ENCODE peak calls at places on chromosome 19, in nine cellular contexts. Z is GM10248; J is fibroblast of the conjunctiva; Y is T-cell; D is T47D; Q is COR-L47; A is astrocyte of the hippocampus; L is activated T-cell treated with anti-CD3 and anti-CD28 coated beads, Interleukin-2, amount 50 U/mL, for 72 hours; I is epithelial cell of esophagus. U is an unnamed sample.

GRCh38 chr19:13880059-13880672 is 3.2 kb downstream of the NANOS3 start:
- DNase-seq in Z (peak), J (peak), Y (peak), D (peak), Q (peak), A (peak), L (peak), I (peak), U (peak)

GRCh38 chr19:57267294-57267693 is 13.0 kb upstream of the ZNF460 start:
- DNase-seq in Z (peak), J (no peak), Y (no peak), D (no peak), Q (no peak), A (peak), L (no peak), I (no peak), U (no peak)

GRCh38 chr19:38196948-38197656 is 26.9 kb downstream of the DPF1 start:
- DNase-seq in Z (no peak), J (no peak), Y (no peak), D (no peak), Q (no peak), A (no peak), L (no peak), I (no peak), U (no peak)

GRCh38 chr19:3554254-3555083 is 2.9 kb downstream of the MFSD12 start:
- DNase-seq in Z (no peak), J (no peak), Y (peak), D (no peak), Q (no peak), A (no peak), L (peak), I (no peak), U (no peak)

GRCh38 chr19:10961763-10962536 is 1.1 kb downstream of the SMARCA4 start:
- DNase-seq in Z (no peak), J (no peak), Y (no peak), D (no peak), Q (no peak), A (peak), L (no peak), I (peak), U (peak)

GRCh38 chr19:2385053-2385721 is 25.1 kb downstream of the TMPRSS9 start:
- DNase-seq in Z (peak), J (peak), Y (no peak), D (peak), Q (peak), A (peak), L (no peak), I (peak), U (no peak)

GRCh38 chr19:723714-724113 is 15.0 kb downstream of the PALM start:
- DNase-seq in Z (no peak), J (no peak), Y (no peak), D (no peak), Q (no peak), A (no peak), L (no peak), I (no peak), U (no peak)

GRCh38 chr19:32333227-32333626 is 12.2 kb upstream of the ZNF507 start:
- DNase-seq in Z (no peak), J (no peak), Y (no peak), D (no peak), Q (no peak), A (no peak), L (no peak), I (no peak), U (no peak)

GRCh38 chr19:56309511-56310185 is 5.0 kb downstream of the ZSCAN5A start:
- DNase-seq in Z (peak), J (no peak), Y (peak), D (no peak), Q (peak), A (peak), L (peak), I (peak), U (peak)

GRCh38 chr19:12379732-12380443 is 14.4 kb upstream of the ZNF442 start:
- DNase-seq in Z (no peak), J (no peak), Y (no peak), D (no peak), Q (no peak), A (peak), L (no peak), I (no peak), U (no peak)

GRCh38 chr19:2223959-2224358 is 12.2 kb downstream of the PLEKHJ1 start:
- DNase-seq in Z (no peak), J (no peak), Y (peak), D (no peak), Q (no peak), A (no peak), L (no peak), I (no peak), U (no peak)

GRCh38 chr19:38412491-38412890 is 9.6 kb downstream of the FAM98C start:
- DNase-seq in Z (no peak), J (no peak), Y (no peak), D (no peak), Q (no peak), A (no peak), L (no peak), I (no peak), U (no peak)

GRCh38 chr19:38183227-38183914 is 40.7 kb downstream of the DPF1 start:
- DNase-seq in Z (no peak), J (no peak), Y (no peak), D (no peak), Q (no peak), A (peak), L (no peak), I (peak), U (no peak)

GRCh38 chr19:32997716-32998355 is 25.8 kb downstream of the FAAP24 start:
- DNase-seq in Z (no peak), J (no peak), Y (no peak), D (no peak), Q (no peak), A (no peak), L (no peak), I (no peak), U (peak)

GRCh38 chr19:44757057-44757734 is 8.7 kb downstream of the BCL3 start:
- DNase-seq in Z (no peak), J (no peak), Y (no peak), D (no peak), Q (no peak), A (peak), L (no peak), I (no peak), U (peak)

GRCh38 chr19:16871870-16872269 is 16.9 kb upstream of the F2RL3 start:
- DNase-seq in Z (no peak), J (no peak), Y (no peak), D (no peak), Q (no peak), A (no peak), L (no peak), I (no peak), U (no peak)

GRCh38 chr19:35206379-35206778 is 22.2 kb downstream of the FAM187B start:
- DNase-seq in Z (peak), J (no peak), Y (peak), D (no peak), Q (no peak), A (no peak), L (peak), I (no peak), U (no peak)

GRCh38 chr19:40697007-40697406 is 6.6 kb upstream of the NUMBL start:
- DNase-seq in Z (no peak), J (no peak), Y (no peak), D (no peak), Q (no peak), A (no peak), L (no peak), I (no peak), U (no peak)